ENCODE peak calls at places on chromosomes 13 and 19, in ten cellular contexts. V, E, R, X, J, Z, B, U, C and Q are unnamed samples.

GRCh38 chr19:18219911-18220631 is 6.2 kb downstream of the PDE4C start:
- DNase-seq in V (no peak), E (no peak), R (no peak), X (no peak), J (no peak), Z (no peak), B (no peak), U (no peak), C (no peak), Q (no peak)

GRCh38 chr13:73059460-73060250 is 850 bp downstream of the KLF5 start:
- DNase-seq in V (peak; percentile 69), E (no peak), R (peak; percentile 92), X (no peak), J (peak; percentile 36), Z (peak; percentile 72), B (no peak), U (peak; percentile 66), C (peak; percentile 63), Q (peak; percentile 93)

GRCh38 chr19:34475026-34475974 is 6.3 kb upstream of the WTIP start:
- DNase-seq in V (no peak), E (peak; percentile 44), R (no peak), X (no peak), J (peak; percentile 83), Z (no peak), B (no peak), U (no peak), C (no peak), Q (no peak)

GRCh38 chr19:3672575-3672948 is 27.7 kb downstream of the PIP5K1C start:
- DNase-seq in V (no peak), E (no peak), R (peak; percentile 69), X (no peak), J (no peak), Z (no peak), B (no peak), U (no peak), C (no peak), Q (no peak)

GRCh38 chr19:16234552-16235445 is 37.1 kb downstream of the AP1M1 start:
- DNase-seq in V (no peak), E (no peak), R (peak; percentile 78), X (no peak), J (no peak), Z (no peak), B (no peak), U (no peak), C (no peak), Q (peak; percentile 87)

GRCh38 chr13:53694814-53695533 is 666.4 kb downstream of the OLFM4 start:
- DNase-seq in V (no peak), E (no peak), R (no peak), X (no peak), J (no peak), Z (peak; percentile 28), B (no peak), U (no peak), C (no peak), Q (no peak)

GRCh38 chr13:101049166-101049850 is 367.0 kb downstream of the NALCN start:
- DNase-seq in V (no peak), E (no peak), R (no peak), X (no peak), J (peak; percentile 52), Z (no peak), B (no peak), U (no peak), C (no peak), Q (no peak)

GRCh38 chr13:99347911-99348451 is 40.8 kb upstream of the GPR183 start:
- DNase-seq in V (no peak), E (no peak), R (no peak), X (no peak), J (no peak), Z (no peak), B (no peak), U (no peak), C (no peak), Q (no peak)

GRCh38 chr13:49341517-49341916 is 93.8 kb downstream of the CDADC1 start:
- DNase-seq in V (no peak), E (no peak), R (no peak), X (no peak), J (no peak), Z (no peak), B (no peak), U (no peak), C (no peak), Q (no peak)

GRCh38 chr13:49343731-49344130 is 96.0 kb downstream of the CDADC1 start:
- DNase-seq in V (no peak), E (no peak), R (no peak), X (no peak), J (no peak), Z (no peak), B (no peak), U (no peak), C (no peak), Q (no peak)

GRCh38 chr13:49341941-49342340 is 94.2 kb downstream of the CDADC1 start:
- DNase-seq in V (no peak), E (no peak), R (no peak), X (no peak), J (no peak), Z (no peak), B (no peak), U (no peak), C (no peak), Q (no peak)

GRCh38 chr13:49342404-49342803 is 94.7 kb downstream of the CDADC1 start:
- DNase-seq in V (no peak), E (no peak), R (no peak), X (no peak), J (peak; percentile 36), Z (no peak), B (no peak), U (no peak), C (no peak), Q (no peak)

DNA sequence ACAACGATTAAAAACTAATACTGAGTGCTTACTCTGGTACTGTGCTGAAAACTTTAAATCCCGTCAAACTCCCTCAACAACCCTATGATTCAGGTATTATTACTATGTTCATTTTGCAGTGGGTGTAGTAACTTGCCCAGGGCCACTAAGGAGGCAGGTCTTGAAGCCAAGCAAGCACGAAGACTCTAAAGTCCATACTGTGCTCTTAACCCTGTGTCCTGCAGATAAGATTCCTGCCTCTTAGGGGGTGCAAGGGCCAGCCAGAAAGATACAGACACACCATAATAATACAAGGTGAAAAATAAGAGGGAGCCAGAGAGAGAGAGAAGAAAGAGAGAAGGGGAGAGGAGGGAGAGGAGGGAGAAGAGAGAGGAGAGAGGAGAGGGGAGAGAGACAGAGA is 95.5 kb downstream of the CDADC1 start:
- DNase-seq in V (no peak), E (no peak), R (no peak), X (no peak), J (no peak), Z (no peak), B (no peak), U (no peak), C (no peak), Q (no peak)
- TF ChIP-seq CTCF in V (no peak), E (no peak), R (no peak), X (no peak), J (no peak), Z (no peak), B (no peak), U (no peak), C (no peak), Q (no peak)

GRCh38 chr19:21848706-21849105 is 12.7 kb upstream of the ZNF43 start:
- DNase-seq in V (no peak), E (no peak), R (no peak), X (no peak), J (peak; percentile 74), Z (no peak), B (no peak), U (no peak), C (no peak), Q (no peak)

GRCh38 chr19:21856751-21857150 is 20.8 kb upstream of the ZNF43 start:
- DNase-seq in V (no peak), E (no peak), R (no peak), X (no peak), J (no peak), Z (no peak), B (no peak), U (no peak), C (no peak), Q (no peak)

GRCh38 chr19:21850636-21851255 is 14.8 kb upstream of the ZNF43 start:
- DNase-seq in V (no peak), E (no peak), R (no peak), X (no peak), J (peak; percentile 13), Z (no peak), B (no peak), U (no peak), C (no peak), Q (no peak)

GRCh38 chr19:21851596-21852345 is 15.8 kb upstream of the ZNF43 start:
- DNase-seq in V (peak; percentile 86), E (peak; percentile 92), R (peak; percentile 91), X (peak; percentile 90), J (peak; percentile 95), Z (peak; percentile 96), B (peak; percentile 97), U (peak; percentile 94), C (peak; percentile 87), Q (peak; percentile 97)
- TF ChIP-seq CTCF in V (no peak), E (no peak), R (no peak), X (no peak), J (no peak), Z (no peak), B (no peak), U (no peak), C (no peak), Q (peak; percentile 35)

GRCh38 chr19:41433171-41433570 is 6.0 kb upstream of the B3GNT8 start:
- DNase-seq in V (no peak), E (no peak), R (peak; percentile 59), X (no peak), J (no peak), Z (no peak), B (no peak), U (no peak), C (no peak), Q (no peak)

GRCh38 chr19:41430907-41431306 is 3.7 kb upstream of the B3GNT8 start:
- DNase-seq in V (no peak), E (no peak), R (no peak), X (no peak), J (no peak), Z (no peak), B (no peak), U (no peak), C (no peak), Q (no peak)

GRCh38 chr19:41428481-41428859 is 1.3 kb upstream of the B3GNT8 start:
- DNase-seq in V (no peak), E (no peak), R (no peak), X (no peak), J (no peak), Z (no peak), B (no peak), U (no peak), C (no peak), Q (no peak)

GRCh38 chr19:41434450-41434849 is 5.3 kb downstream of the DMAC2 start:
- DNase-seq in V (no peak), E (no peak), R (no peak), X (no peak), J (no peak), Z (no peak), B (no peak), U (no peak), C (no peak), Q (peak; percentile 35)

GRCh38 chr19:41431426-41432386 is 4.5 kb upstream of the B3GNT8 start:
- DNase-seq in V (no peak), E (no peak), R (no peak), X (no peak), J (no peak), Z (no peak), B (no peak), U (no peak), C (no peak), Q (no peak)
- TF ChIP-seq CTCF in V (no peak), E (peak; percentile 47), R (peak; percentile 7), X (no peak), J (peak; percentile 49), Z (peak; percentile 49), B (no peak), U (no peak), C (peak; percentile 24), Q (peak; percentile 66)

GRCh38 chr19:49180659-49181058 is 23.1 kb downstream of the TRPM4 start:
- DNase-seq in V (no peak), E (no peak), R (no peak), X (no peak), J (no peak), Z (no peak), B (no peak), U (no peak), C (no peak), Q (no peak)

GRCh38 chr19:49188626-49189200 is 31.1 kb downstream of the TRPM4 start:
- DNase-seq in V (no peak), E (no peak), R (peak; percentile 73), X (no peak), J (no peak), Z (peak; percentile 56), B (no peak), U (no peak), C (no peak), Q (no peak)

GRCh38 chr19:49186108-49186507 is 28.5 kb downstream of the TRPM4 start:
- DNase-seq in V (no peak), E (no peak), R (no peak), X (no peak), J (no peak), Z (no peak), B (no peak), U (no peak), C (no peak), Q (peak; percentile 11)

GRCh38 chr19:49182848-49183375 is 25.3 kb downstream of the TRPM4 start:
- DNase-seq in V (no peak), E (no peak), R (peak; percentile 78), X (no peak), J (no peak), Z (peak; percentile 38), B (no peak), U (no peak), C (no peak), Q (no peak)
- TF ChIP-seq CTCF in V (no peak), E (no peak), R (no peak), X (no peak), J (no peak), Z (no peak), B (no peak), U (no peak), C (no peak), Q (no peak)